ENCODE peak calls at places on chromosomes 4 and X, in ten cellular contexts. One of them, this sample, is unnamed.

GRCh38 chr4:73704314-73705055 is 35.9 kb upstream of the CXCL8 start:
- DNase-seq in left ventricle myocardium inferior: no peak
- DNase-seq in IMR-90: peak
- DNase-seq in heart right ventricle: peak
- DNase-seq in astrocyte of the spinal cord: peak
- DNase-seq in AG10803: peak
- DNase-seq in heart left ventricle: peak
- DNase-seq in H1: no peak
- DNase-seq in choroid plexus epithelial cell: peak
- DNase-seq in GM20000: no peak
- DNase-seq in this sample: peak

GRCh38 chrX:24646745-24647182 is 383 bp downstream of the PCYT1B start:
- DNase-seq in left ventricle myocardium inferior: no peak
- DNase-seq in IMR-90: no peak
- DNase-seq in heart right ventricle: no peak
- DNase-seq in astrocyte of the spinal cord: no peak
- DNase-seq in AG10803: no peak
- DNase-seq in heart left ventricle: no peak
- DNase-seq in H1: no peak
- DNase-seq in choroid plexus epithelial cell: peak
- DNase-seq in GM20000: no peak
- DNase-seq in this sample: no peak

GRCh38 chr4:76867880-76868655 is 29.9 kb downstream of the SOWAHB start:
- DNase-seq in left ventricle myocardium inferior: no peak
- DNase-seq in IMR-90: no peak
- DNase-seq in heart right ventricle: no peak
- DNase-seq in astrocyte of the spinal cord: no peak
- DNase-seq in AG10803: no peak
- DNase-seq in heart left ventricle: no peak
- DNase-seq in H1: peak
- DNase-seq in choroid plexus epithelial cell: no peak
- DNase-seq in GM20000: no peak
- DNase-seq in this sample: no peak

GRCh38 chr4:94577136-94577535 is 125.4 kb downstream of the PDLIM5 start:
- DNase-seq in left ventricle myocardium inferior: peak
- DNase-seq in IMR-90: peak
- DNase-seq in heart right ventricle: peak
- DNase-seq in astrocyte of the spinal cord: peak
- DNase-seq in AG10803: peak
- DNase-seq in heart left ventricle: peak
- DNase-seq in H1: no peak
- DNase-seq in choroid plexus epithelial cell: peak
- DNase-seq in GM20000: no peak
- DNase-seq in this sample: no peak

GRCh38 chrX:18410038-18410437 is 15.4 kb upstream of the CDKL5 start:
- DNase-seq in left ventricle myocardium inferior: no peak
- DNase-seq in IMR-90: peak
- DNase-seq in heart right ventricle: no peak
- DNase-seq in astrocyte of the spinal cord: peak
- DNase-seq in AG10803: peak
- DNase-seq in heart left ventricle: no peak
- DNase-seq in H1: no peak
- DNase-seq in choroid plexus epithelial cell: peak
- DNase-seq in GM20000: no peak
- DNase-seq in this sample: no peak

GRCh38 chrX:9687899-9688298 is 77.7 kb downstream of the GPR143 start:
- DNase-seq in left ventricle myocardium inferior: no peak
- DNase-seq in IMR-90: no peak
- DNase-seq in heart right ventricle: no peak
- DNase-seq in astrocyte of the spinal cord: no peak
- DNase-seq in AG10803: no peak
- DNase-seq in heart left ventricle: no peak
- DNase-seq in H1: no peak
- DNase-seq in choroid plexus epithelial cell: no peak
- DNase-seq in GM20000: no peak
- DNase-seq in this sample: no peak

GRCh38 chrX:49039598-49040375 is 3.4 kb downstream of the TFE3 start:
- DNase-seq in left ventricle myocardium inferior: peak
- DNase-seq in IMR-90: peak
- DNase-seq in heart right ventricle: peak
- DNase-seq in astrocyte of the spinal cord: peak
- DNase-seq in AG10803: peak
- DNase-seq in heart left ventricle: peak
- DNase-seq in H1: peak
- DNase-seq in choroid plexus epithelial cell: peak
- DNase-seq in GM20000: peak
- DNase-seq in this sample: peak

GRCh38 chr4:154743683-154744340 is at the start of gene LRAT:
- DNase-seq in left ventricle myocardium inferior: peak
- DNase-seq in IMR-90: no peak
- DNase-seq in heart right ventricle: no peak
- DNase-seq in astrocyte of the spinal cord: peak
- DNase-seq in AG10803: no peak
- DNase-seq in heart left ventricle: no peak
- DNase-seq in H1: peak
- DNase-seq in choroid plexus epithelial cell: no peak
- DNase-seq in GM20000: peak
- DNase-seq in this sample: peak

GRCh38 chr4:38529189-38530115 is 134.5 kb upstream of the KLF3 start:
- DNase-seq in left ventricle myocardium inferior: peak
- DNase-seq in IMR-90: no peak
- DNase-seq in heart right ventricle: peak
- DNase-seq in astrocyte of the spinal cord: no peak
- DNase-seq in AG10803: no peak
- DNase-seq in heart left ventricle: peak
- DNase-seq in H1: no peak
- DNase-seq in choroid plexus epithelial cell: no peak
- DNase-seq in GM20000: peak
- DNase-seq in this sample: peak

GRCh38 chr4:77758804-77759203 is 60.4 kb downstream of the CNOT6L start:
- DNase-seq in left ventricle myocardium inferior: no peak
- DNase-seq in IMR-90: no peak
- DNase-seq in heart right ventricle: no peak
- DNase-seq in astrocyte of the spinal cord: no peak
- DNase-seq in AG10803: no peak
- DNase-seq in heart left ventricle: no peak
- DNase-seq in H1: no peak
- DNase-seq in choroid plexus epithelial cell: no peak
- DNase-seq in GM20000: no peak
- DNase-seq in this sample: no peak

GRCh38 chrX:65920620-65921019 is 119.3 kb downstream of the VSIG4 start:
- DNase-seq in left ventricle myocardium inferior: no peak
- DNase-seq in IMR-90: no peak
- DNase-seq in heart right ventricle: no peak
- DNase-seq in astrocyte of the spinal cord: no peak
- DNase-seq in AG10803: no peak
- DNase-seq in heart left ventricle: no peak
- DNase-seq in H1: no peak
- DNase-seq in choroid plexus epithelial cell: no peak
- DNase-seq in GM20000: no peak
- DNase-seq in this sample: no peak

GRCh38 chr4:40848251-40848650 is 98.5 kb downstream of the NSUN7 start:
- DNase-seq in left ventricle myocardium inferior: no peak
- DNase-seq in IMR-90: peak
- DNase-seq in heart right ventricle: no peak
- DNase-seq in astrocyte of the spinal cord: no peak
- DNase-seq in AG10803: no peak
- DNase-seq in heart left ventricle: no peak
- DNase-seq in H1: no peak
- DNase-seq in choroid plexus epithelial cell: no peak
- DNase-seq in GM20000: no peak
- DNase-seq in this sample: no peak

GRCh38 chrX:104117753-104118152 is 5.4 kb downstream of the ZCCHC18 start:
- DNase-seq in left ventricle myocardium inferior: no peak
- DNase-seq in IMR-90: no peak
- DNase-seq in heart right ventricle: no peak
- DNase-seq in astrocyte of the spinal cord: no peak
- DNase-seq in AG10803: no peak
- DNase-seq in heart left ventricle: no peak
- DNase-seq in H1: no peak
- DNase-seq in choroid plexus epithelial cell: no peak
- DNase-seq in GM20000: no peak
- DNase-seq in this sample: no peak

GRCh38 chr4:74330295-74330750 is 22.1 kb downstream of the EPGN start:
- DNase-seq in left ventricle myocardium inferior: no peak
- DNase-seq in IMR-90: no peak
- DNase-seq in heart right ventricle: no peak
- DNase-seq in astrocyte of the spinal cord: no peak
- DNase-seq in AG10803: no peak
- DNase-seq in heart left ventricle: no peak
- DNase-seq in H1: no peak
- DNase-seq in choroid plexus epithelial cell: peak
- DNase-seq in GM20000: no peak
- DNase-seq in this sample: no peak

GRCh38 chrX:18158963-18159362 is 61.7 kb downstream of the BEND2 start:
- DNase-seq in left ventricle myocardium inferior: no peak
- DNase-seq in IMR-90: no peak
- DNase-seq in heart right ventricle: no peak
- DNase-seq in astrocyte of the spinal cord: no peak
- DNase-seq in AG10803: no peak
- DNase-seq in heart left ventricle: no peak
- DNase-seq in H1: no peak
- DNase-seq in choroid plexus epithelial cell: no peak
- DNase-seq in GM20000: no peak
- DNase-seq in this sample: no peak

GRCh38 chr4:26140150-26140898 is 180.5 kb upstream of the RBPJ start:
- DNase-seq in left ventricle myocardium inferior: no peak
- DNase-seq in IMR-90: peak
- DNase-seq in heart right ventricle: no peak
- DNase-seq in astrocyte of the spinal cord: peak
- DNase-seq in AG10803: peak
- DNase-seq in heart left ventricle: no peak
- DNase-seq in H1: no peak
- DNase-seq in choroid plexus epithelial cell: peak
- DNase-seq in GM20000: no peak
- DNase-seq in this sample: no peak

GRCh38 chrX:96182366-96182765 is 502.3 kb upstream of the DIAPH2 start:
- DNase-seq in left ventricle myocardium inferior: no peak
- DNase-seq in IMR-90: peak
- DNase-seq in heart right ventricle: no peak
- DNase-seq in astrocyte of the spinal cord: peak
- DNase-seq in AG10803: peak
- DNase-seq in heart left ventricle: no peak
- DNase-seq in H1: no peak
- DNase-seq in choroid plexus epithelial cell: peak
- DNase-seq in GM20000: no peak
- DNase-seq in this sample: no peak

GRCh38 chr4:83010522-83011318 is at the start of gene LIN54:
- DNase-seq in left ventricle myocardium inferior: peak
- DNase-seq in IMR-90: peak
- DNase-seq in heart right ventricle: peak
- DNase-seq in astrocyte of the spinal cord: peak
- DNase-seq in AG10803: peak
- DNase-seq in heart left ventricle: peak
- DNase-seq in H1: peak
- DNase-seq in choroid plexus epithelial cell: peak
- DNase-seq in GM20000: peak
- DNase-seq in this sample: peak

GRCh38 chr4:149795256-149795655 is 20.4 kb downstream of the IQCM start:
- DNase-seq in left ventricle myocardium inferior: peak
- DNase-seq in IMR-90: no peak
- DNase-seq in heart right ventricle: peak
- DNase-seq in astrocyte of the spinal cord: no peak
- DNase-seq in AG10803: no peak
- DNase-seq in heart left ventricle: peak
- DNase-seq in H1: no peak
- DNase-seq in choroid plexus epithelial cell: no peak
- DNase-seq in GM20000: no peak
- DNase-seq in this sample: no peak
- TF ChIP-seq CTCF in left ventricle myocardium inferior: no peak
- TF ChIP-seq CTCF in IMR-90: no peak
- TF ChIP-seq CTCF in heart right ventricle: no peak
- TF ChIP-seq CTCF in astrocyte of the spinal cord: no peak
- TF ChIP-seq CTCF in AG10803: no peak
- TF ChIP-seq CTCF in heart left ventricle: no peak
- TF ChIP-seq CTCF in H1: no peak
- TF ChIP-seq CTCF in choroid plexus epithelial cell: no peak
- TF ChIP-seq CTCF in GM20000: no peak
- TF ChIP-seq CTCF in this sample: no peak

DNA sequence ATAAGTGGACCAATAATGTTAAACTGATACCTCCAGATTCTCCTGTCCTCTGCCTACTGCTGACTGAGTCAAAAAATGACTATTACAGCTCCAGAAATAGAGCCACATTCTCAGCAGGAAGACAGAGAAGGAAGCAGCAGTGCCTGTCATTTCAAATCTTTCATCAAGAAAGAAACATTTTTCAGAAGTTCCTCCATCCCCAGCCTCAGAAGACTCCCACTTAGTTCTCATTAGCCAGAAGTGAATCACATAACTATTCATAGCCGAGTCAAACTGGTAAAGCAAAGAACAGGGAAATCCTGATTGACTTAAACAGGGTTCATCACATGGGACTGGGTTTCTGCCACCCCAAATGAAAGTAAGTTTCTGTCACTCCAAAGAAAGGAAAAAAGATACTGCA is 599.6 kb downstream of the GALNTL6 start:
- DNase-seq in left ventricle myocardium inferior: no peak
- DNase-seq in IMR-90: no peak
- DNase-seq in heart right ventricle: no peak
- DNase-seq in astrocyte of the spinal cord: no peak
- DNase-seq in AG10803: no peak
- DNase-seq in heart left ventricle: no peak
- DNase-seq in H1: no peak
- DNase-seq in choroid plexus epithelial cell: no peak
- DNase-seq in GM20000: no peak
- DNase-seq in this sample: no peak
- TF ChIP-seq CTCF in left ventricle myocardium inferior: no peak
- TF ChIP-seq CTCF in IMR-90: no peak
- TF ChIP-seq CTCF in heart right ventricle: no peak
- TF ChIP-seq CTCF in astrocyte of the spinal cord: no peak
- TF ChIP-seq CTCF in AG10803: no peak
- TF ChIP-seq CTCF in heart left ventricle: no peak
- TF ChIP-seq CTCF in H1: no peak
- TF ChIP-seq CTCF in choroid plexus epithelial cell: no peak
- TF ChIP-seq CTCF in GM20000: no peak
- TF ChIP-seq CTCF in this sample: no peak

DNA sequence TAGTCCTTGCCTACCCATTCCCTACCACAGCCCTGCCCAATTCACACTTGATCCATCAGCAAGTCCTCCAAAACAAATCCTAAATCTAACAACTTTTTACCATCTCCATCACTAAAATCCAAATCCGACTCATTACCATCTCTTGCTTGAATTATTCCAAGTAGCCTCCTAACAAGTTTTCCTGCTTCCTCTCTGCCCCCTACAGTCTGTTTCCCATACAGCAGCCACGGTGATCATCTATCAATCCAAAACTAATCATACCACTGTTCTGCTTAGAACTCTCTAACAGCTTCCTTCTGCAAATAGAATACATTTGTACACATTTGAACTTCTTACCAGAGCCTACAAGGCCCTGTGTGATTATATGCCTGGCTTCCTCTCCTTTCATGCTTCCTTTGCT is 133.0 kb downstream of the SHROOM4 start:
- DNase-seq in left ventricle myocardium inferior: no peak
- DNase-seq in IMR-90: no peak
- DNase-seq in heart right ventricle: no peak
- DNase-seq in astrocyte of the spinal cord: no peak
- DNase-seq in AG10803: no peak
- DNase-seq in heart left ventricle: no peak
- DNase-seq in H1: peak
- DNase-seq in choroid plexus epithelial cell: peak
- DNase-seq in GM20000: no peak
- DNase-seq in this sample: no peak
- TF ChIP-seq CTCF in left ventricle myocardium inferior: peak
- TF ChIP-seq CTCF in IMR-90: peak
- TF ChIP-seq CTCF in heart right ventricle: peak
- TF ChIP-seq CTCF in astrocyte of the spinal cord: peak
- TF ChIP-seq CTCF in AG10803: peak
- TF ChIP-seq CTCF in heart left ventricle: peak
- TF ChIP-seq CTCF in H1: peak
- TF ChIP-seq CTCF in choroid plexus epithelial cell: peak
- TF ChIP-seq CTCF in GM20000: no peak
- TF ChIP-seq CTCF in this sample: no peak

GRCh38 chr4:139457318-139457717 is 3.4 kb downstream of the RAB33B start:
- DNase-seq in left ventricle myocardium inferior: no peak
- DNase-seq in IMR-90: no peak
- DNase-seq in heart right ventricle: no peak
- DNase-seq in astrocyte of the spinal cord: no peak
- DNase-seq in AG10803: no peak
- DNase-seq in heart left ventricle: no peak
- DNase-seq in H1: no peak
- DNase-seq in choroid plexus epithelial cell: no peak
- DNase-seq in GM20000: no peak
- DNase-seq in this sample: no peak
- TF ChIP-seq CTCF in left ventricle myocardium inferior: no peak
- TF ChIP-seq CTCF in IMR-90: no peak
- TF ChIP-seq CTCF in heart right ventricle: no peak
- TF ChIP-seq CTCF in astrocyte of the spinal cord: no peak
- TF ChIP-seq CTCF in AG10803: no peak
- TF ChIP-seq CTCF in heart left ventricle: no peak
- TF ChIP-seq CTCF in H1: no peak
- TF ChIP-seq CTCF in choroid plexus epithelial cell: no peak
- TF ChIP-seq CTCF in GM20000: no peak
- TF ChIP-seq CTCF in this sample: no peak

This sample was measured in lung.